ENCODE peak calls at places on chromosomes 13 and 19, in six cellular contexts. Q is posterior cingulate gyrus; L is GM19239; C is frontal cortex; Z is EL; Y is stimulated activated CD8-positive, alpha-beta memory T cell treated with anti-CD3 and anti-CD28 coated beads, Interleukin-12 subunit alpha, Interleukin-12 subunit beta, amount 100 ng/mL, for 1 hour. J is an unnamed sample.
A peak's percentile ranks its signal among the peaks of the same experiment; 100 is the strongest.

GRCh38 chr19:17076539-17076919 is 952 bp downstream of the MYO9B start:
- DNase-seq in Q (no peak), Z (peak; percentile 42), Y (no peak), C (peak; percentile 35), L (peak; percentile 26), J (no peak)

GRCh38 chr19:49567722-49568454 is 12.5 kb downstream of the NOSIP start:
- DNase-seq in Y (no peak), Q (no peak), L (no peak), Z (no peak), C (no peak), J (no peak)

GRCh38 chr13:75908137-75908536 is 272.0 kb downstream of the LMO7 start:
- DNase-seq in Y (no peak), L (no peak), Q (no peak), Z (no peak), C (no peak), J (no peak)

GRCh38 chr19:18057557-18057956 is 29.2 kb downstream of the IL12RB1 start:
- DNase-seq in Q (peak; percentile 84), Y (no peak), L (no peak), C (peak; percentile 55), Z (no peak), J (no peak)

GRCh38 chr13:111139874-111140561 is 24.9 kb downstream of the ARHGEF7 start:
- DNase-seq in Y (no peak), Z (no peak), Q (no peak), L (no peak), C (no peak), J (no peak)

GRCh38 chr19:5339950-5340636 is 519 bp downstream of the PTPRS start:
- DNase-seq in C (peak; percentile 79), L (no peak), Q (peak; percentile 56), Z (peak; percentile 25), Y (no peak), J (no peak)

GRCh38 chr13:113471844-113472243 is 18.6 kb upstream of the ADPRHL1 start:
- DNase-seq in L (no peak), C (no peak), Z (no peak), Y (no peak), Q (no peak), J (no peak)

GRCh38 chr13:96093296-96094006 is 3.5 kb downstream of the HS6ST3 start:
- DNase-seq in C (no peak), Y (no peak), Q (no peak), Z (no peak), L (no peak), J (no peak)

GRCh38 chr13:27034678-27035111 is 136.9 kb downstream of the USP12 start:
- DNase-seq in L (no peak), Q (peak; percentile 45), Y (no peak), Z (no peak), C (no peak), J (no peak)

GRCh38 chr19:37997911-37998344 is 90.9 kb downstream of the SIPA1L3 start:
- DNase-seq in L (no peak), Z (peak; percentile 93), Y (no peak), Q (no peak), C (no peak), J (no peak)

GRCh38 chr19:30675086-30675485 is 302.9 kb downstream of the ZNF536 start:
- DNase-seq in L (no peak), Y (no peak), Q (no peak), Z (no peak), C (no peak), J (no peak)

GRCh38 chr19:52748336-52748950 is 13.6 kb upstream of the ZNF611 start:
- DNase-seq in Q (no peak), L (no peak), C (no peak), Z (peak; percentile 57), Y (no peak), J (peak; percentile 45)

GRCh38 chr19:42092350-42092749 is 16.4 kb downstream of the ZNF574 start:
- DNase-seq in Q (no peak), Z (peak; percentile 46), C (no peak), L (no peak), Y (no peak), J (no peak)

GRCh38 chr19:5138606-5139594 is 170.0 kb downstream of the KDM4B start:
- DNase-seq in Z (peak; percentile 93), Q (no peak), L (peak; percentile 94), Y (peak; percentile 55), C (no peak), J (no peak)

GRCh38 chr13:32726374-32727037 is 140.3 kb downstream of the PDS5B start:
- DNase-seq in Z (no peak), L (no peak), Q (no peak), Y (no peak), C (no peak), J (no peak)

GRCh38 chr19:6061420-6062130 is 48.7 kb downstream of the RFX2 start:
- DNase-seq in L (no peak), Q (no peak), Y (no peak), C (no peak), Z (no peak), J (no peak)

GRCh38 chr13:73467103-73467502 is 408.3 kb downstream of the KLF5 start:
- DNase-seq in L (no peak), Q (no peak), C (no peak), Z (no peak), Y (no peak), J (no peak)

GRCh38 chr19:18496167-18496979 is 25.5 kb downstream of the ELL start:
- DNase-seq in L (peak; percentile 40), C (no peak), Q (no peak), Y (peak; percentile 39), Z (peak; percentile 87), J (no peak)

GRCh38 chr13:40273173-40274000 is 393.1 kb downstream of the FOXO1 start:
- DNase-seq in L (no peak), Z (no peak), C (peak; percentile 18), Y (no peak), Q (peak; percentile 58), J (no peak)

GRCh38 chr19:18764591-18765051 is 26.5 kb downstream of the COMP start:
- DNase-seq in Y (no peak), Z (peak; percentile 76), C (no peak), L (no peak), Q (no peak), J (no peak)

GRCh38 chr13:49308104-49308875 is 60.6 kb downstream of the CDADC1 start:
- DNase-seq in L (no peak), C (peak; percentile 24), Y (no peak), Q (peak; percentile 65), Z (no peak), J (no peak)

GRCh38 chr19:5804516-5805464 is at the start of gene NRTN:
- DNase-seq in L (peak; percentile 86), Q (no peak), C (no peak), Z (no peak), Y (no peak), J (no peak)

GRCh38 chr13:78410847-78411246 is 192.5 kb downstream of the POU4F1 start:
- DNase-seq in L (no peak), Z (no peak), Q (no peak), C (no peak), Y (no peak), J (no peak)

GRCh38 chr13:28333204-28333900 is 161.6 kb downstream of the FLT1 start:
- DNase-seq in C (no peak), L (no peak), Q (no peak), Z (no peak), Y (no peak), J (no peak)

GRCh38 chr19:13153627-13154240 is 3.5 kb downstream of the IER2 start:
- DNase-seq in Z (peak; percentile 25), L (no peak), Y (no peak), Q (no peak), C (no peak), J (peak; percentile 32)

GRCh38 chr19:49472936-49473335 is 1.1 kb upstream of the FLT3LG start:
- DNase-seq in Z (no peak), Q (no peak), Y (no peak), C (no peak), L (no peak), J (no peak)

GRCh38 chr13:52599853-52600603 is 42.2 kb upstream of the HNRNPA1L2 start:
- DNase-seq in C (peak; percentile 46), Z (peak; percentile 50), Q (peak; percentile 25), Y (no peak), L (no peak), J (peak; percentile 55)

GRCh38 chr19:51651216-51651846 is 4.7 kb upstream of the SIGLEC14 start:
- DNase-seq in Q (no peak), Z (no peak), Y (no peak), L (peak; percentile 24), C (no peak), J (no peak)

GRCh38 chr19:42254083-42254849 is 662 bp downstream of the ERF start:
- DNase-seq in Z (peak; percentile 65), Y (peak; percentile 68), L (no peak), Q (peak; percentile 86), C (peak; percentile 81), J (no peak)

GRCh38 chr13:98981596-98982195 is 3.8 kb upstream of the DOCK9 start:
- DNase-seq in Z (no peak), Q (no peak), C (no peak), L (no peak), Y (no peak), J (no peak)

GRCh38 chr19:17841810-17842662 is 5.7 kb downstream of the JAK3 start:
- DNase-seq in C (peak; percentile 63), Q (peak; percentile 26), Z (peak; percentile 87), L (no peak), Y (no peak), J (peak; percentile 69)

GRCh38 chr13:25112856-25113255 is 16.9 kb downstream of the PABPC3 start:
- DNase-seq in Q (no peak), C (no peak), Y (no peak), L (no peak), Z (no peak), J (no peak)